ENCODE peak calls at places on chromosomes 13 and 19, in eight cellular contexts. Y, V, J, C, U, S, X and F are unnamed samples.

GRCh38 chr13:44234566-44234965 is 139.1 kb upstream of the SERP2 start:
- DNase-seq in Y (no peak), V (no peak), J (no peak), C (no peak), U (no peak), S (no peak), X (no peak), F (no peak)

GRCh38 chr19:3284759-3285646 is 60.5 kb downstream of the CELF5 start:
- DNase-seq in Y (peak), V (peak), J (no peak), C (peak), U (no peak), S (peak), X (no peak), F (peak)

GRCh38 chr19:5691205-5691929 is 1.3 kb downstream of the RPL36 start:
- DNase-seq in Y (peak), V (peak), J (no peak), C (peak), U (no peak), S (peak), X (no peak), F (peak)

GRCh38 chr19:29923653-29924052 is 18.4 kb upstream of the URI1 start:
- DNase-seq in Y (no peak), V (no peak), J (no peak), C (no peak), U (no peak), S (no peak), X (no peak), F (no peak)

GRCh38 chr19:58033741-58034475 is at the start of gene ZSCAN1:
- DNase-seq in Y (no peak), V (peak), J (peak), C (peak), U (no peak), S (peak), X (peak), F (peak)

GRCh38 chr13:48500652-48501197 is 32.2 kb downstream of the RCBTB2 start:
- DNase-seq in Y (no peak), V (no peak), J (peak), C (no peak), U (no peak), S (peak), X (no peak), F (no peak)

GRCh38 chr19:1608414-1609391 is 3.4 kb upstream of the UQCR11 start:
- DNase-seq in Y (no peak), V (no peak), J (no peak), C (no peak), U (no peak), S (no peak), X (no peak), F (no peak)

GRCh38 chr19:46716013-46716671 is 772 bp downstream of the PRKD2 start:
- DNase-seq in Y (no peak), V (no peak), J (peak), C (no peak), U (no peak), S (peak), X (no peak), F (no peak)

GRCh38 chr19:35063940-35064818 is 22.7 kb downstream of the HPN start:
- DNase-seq in Y (no peak), V (no peak), J (peak), C (no peak), U (no peak), S (peak), X (no peak), F (no peak)

GRCh38 chr19:5907216-5907615 is 2.5 kb downstream of the VMAC start:
- DNase-seq in Y (no peak), V (no peak), J (no peak), C (no peak), U (no peak), S (no peak), X (no peak), F (no peak)

GRCh38 chr19:38528931-38529330 is 88.8 kb downstream of the MAP4K1 start:
- DNase-seq in Y (no peak), V (no peak), J (no peak), C (no peak), U (no peak), S (no peak), X (no peak), F (no peak)